ENCODE peak calls at places on chromosome 5, in six cellular contexts. A, D, J, S, V and R are unnamed samples.

GRCh38 chr5:157801-158200 is 33.5 kb upstream of the LRRC14B start:
- DNase-seq in D (no peak), A (no peak), S (no peak), J (no peak), V (no peak), R (peak)

GRCh38 chr5:146042628-146043279 is 62.6 kb downstream of the PLAC8L1 start:
- DNase-seq in S (no peak), V (peak), A (no peak), J (no peak), D (no peak), R (no peak)

GRCh38 chr5:170312666-170313065 is 15.1 kb upstream of the LCP2 start:
- DNase-seq in S (no peak), A (no peak), J (no peak), V (peak), D (peak), R (no peak)

GRCh38 chr5:56319281-56320242 is 86.4 kb upstream of the ANKRD55 start:
- DNase-seq in S (peak), D (peak), A (no peak), V (no peak), J (no peak), R (no peak)

GRCh38 chr5:6492934-6493333 is 44.3 kb downstream of the UBE2QL1 start:
- DNase-seq in D (no peak), S (no peak), J (no peak), A (no peak), V (no peak), R (no peak)

GRCh38 chr5:109947667-109948066 is 257.9 kb downstream of the MAN2A1 start:
- DNase-seq in S (no peak), J (no peak), A (no peak), D (no peak), V (no peak), R (no peak)

GRCh38 chr5:133565993-133566392 is 46.3 kb downstream of the FSTL4 start:
- DNase-seq in D (no peak), A (no peak), S (no peak), J (no peak), V (peak), R (no peak)

GRCh38 chr5:15495026-15495425 is 5.0 kb upstream of the FBXL7 start:
- DNase-seq in A (no peak), S (no peak), D (no peak), J (no peak), V (no peak), R (no peak)

GRCh38 chr5:150509992-150510391 is 2.1 kb downstream of the NDST1 start:
- DNase-seq in V (no peak), S (no peak), D (no peak), A (no peak), J (no peak), R (no peak)

GRCh38 chr5:74289238-74289637 is 351.3 kb downstream of the ENC1 start:
- DNase-seq in J (no peak), A (no peak), V (no peak), D (no peak), S (no peak), R (no peak)

GRCh38 chr5:64295100-64295499 is 129.5 kb downstream of the RNF180 start:
- DNase-seq in D (no peak), S (no peak), A (no peak), V (no peak), J (no peak), R (no peak)

GRCh38 chr5:1724822-1725602 is 74.6 kb downstream of the MRPL36 start:
- DNase-seq in S (peak), J (no peak), D (no peak), V (no peak), A (no peak), R (peak)

GRCh38 chr5:4584982-4585381 is 555.1 kb upstream of the ADAMTS16 start:
- DNase-seq in S (no peak), D (peak), A (no peak), V (peak), J (no peak), R (no peak)

GRCh38 chr5:68711311-68712200 is 382.3 kb upstream of the SLC30A5 start:
- DNase-seq in V (no peak), J (peak), S (no peak), D (no peak), A (no peak), R (no peak)

GRCh38 chr5:148684528-148684927 is 30.2 kb upstream of the HTR4 start:
- DNase-seq in V (no peak), D (no peak), A (no peak), J (no peak), S (no peak), R (no peak)

GRCh38 chr5:112703866-112704820 is 33.5 kb upstream of the APC start:
- DNase-seq in D (no peak), S (no peak), V (peak), J (no peak), A (no peak), R (no peak)

GRCh38 chr5:59104400-59105117 is 521.7 kb downstream of the RAB3C start:
- DNase-seq in A (no peak), V (no peak), S (no peak), J (no peak), D (no peak), R (no peak)